ENCODE peak calls at places on chromosomes 5 and 9, in six cellular contexts. S is GM13976, R is Panc1, L is fibroblast of the conjunctiva, X is left cardiac atrium, U is WTC11. D is an unnamed sample.

GRCh38 chr5:149027636-149028035 is 35.2 kb downstream of the SH3TC2 start:
- DNase-seq in S (no peak), R (no peak), L (no peak), X (no peak), U (no peak), D (no peak)

GRCh38 chr5:147512640-147513334 is 2.9 kb upstream of the DPYSL3 start:
- DNase-seq in S (no peak), R (no peak), L (no peak), X (no peak), U (no peak), D (no peak)

GRCh38 chr9:78462616-78463015 is 165.7 kb downstream of the PSAT1 start:
- DNase-seq in S (no peak), R (no peak), L (no peak), X (no peak), U (no peak), D (no peak)

GRCh38 chr9:130143974-130144373 is 28.2 kb upstream of the NCS1 start:
- DNase-seq in S (no peak), R (no peak), L (no peak), X (peak), U (no peak), D (no peak)

GRCh38 chr5:55223219-55223987 is 3.7 kb downstream of the MCIDAS start:
- DNase-seq in S (peak), R (no peak), L (no peak), X (no peak), U (peak), D (no peak)

GRCh38 chr9:35552837-35553236 is 52.2 kb upstream of the TESK1 start:
- DNase-seq in S (no peak), R (no peak), L (no peak), X (no peak), U (no peak), D (no peak)

GRCh38 chr5:21654-22233 is 70.2 kb upstream of the PLEKHG4B start:
- DNase-seq in S (no peak), R (no peak), L (no peak), X (no peak), U (no peak), D (no peak)

GRCh38 chr5:41641621-41642020 is 131.2 kb upstream of the PLCXD3 start:
- DNase-seq in S (no peak), R (no peak), L (no peak), X (no peak), U (no peak), D (no peak)

GRCh38 chr5:103393131-103393754 is 134.7 kb downstream of the MACIR start:
- DNase-seq in S (no peak), R (no peak), L (no peak), X (no peak), U (no peak), D (no peak)

GRCh38 chr5:167587768-167588167 is 703.7 kb upstream of the WWC1 start:
- DNase-seq in S (no peak), R (no peak), L (no peak), X (no peak), U (peak), D (no peak)

GRCh38 chr5:109329296-109330252 is 80.2 kb downstream of the PJA2 start:
- DNase-seq in S (no peak), R (no peak), L (peak), X (no peak), U (no peak), D (no peak)

GRCh38 chr5:151670074-151670686 is 16.5 kb downstream of the SPARC start:
- DNase-seq in S (no peak), R (no peak), L (no peak), X (no peak), U (no peak), D (no peak)

GRCh38 chr5:90379652-90380051 is 29.9 kb downstream of the CETN3 start:
- DNase-seq in S (no peak), R (no peak), L (no peak), X (no peak), U (no peak), D (no peak)